ENCODE peak calls at places on chromosome 5, in eight cellular contexts. One of them, this sample, is unnamed.

GRCh38 chr5:163580516-163580915 is 75.1 kb downstream of the MAT2B start:
- DNase-seq in ascending aorta: no peak
- DNase-seq in psoas muscle: no peak
- DNase-seq in body of pancreas: no peak
- DNase-seq in heart right ventricle: no peak
- DNase-seq in heart left ventricle: no peak
- DNase-seq in tibial nerve: no peak
- DNase-seq in esophagus muscularis mucosa: no peak
- DNase-seq in this sample: no peak

GRCh38 chr5:134555223-134555790 is 29.8 kb downstream of the JADE2 start:
- DNase-seq in ascending aorta: no peak
- DNase-seq in psoas muscle: no peak
- DNase-seq in body of pancreas: no peak
- DNase-seq in heart right ventricle: no peak
- DNase-seq in heart left ventricle: no peak
- DNase-seq in tibial nerve: no peak
- DNase-seq in esophagus muscularis mucosa: no peak
- DNase-seq in this sample: no peak

GRCh38 chr5:88761269-88761880 is 121.6 kb downstream of the MEF2C start:
- DNase-seq in ascending aorta: no peak
- DNase-seq in psoas muscle: no peak
- DNase-seq in body of pancreas: no peak
- DNase-seq in heart right ventricle: no peak
- DNase-seq in heart left ventricle: no peak
- DNase-seq in tibial nerve: no peak
- DNase-seq in esophagus muscularis mucosa: no peak
- DNase-seq in this sample: no peak

GRCh38 chr5:59837071-59837470 is 56.5 kb downstream of the PDE4D start:
- DNase-seq in ascending aorta: no peak
- DNase-seq in psoas muscle: no peak
- DNase-seq in body of pancreas: no peak
- DNase-seq in heart right ventricle: no peak
- DNase-seq in heart left ventricle: no peak
- DNase-seq in tibial nerve: no peak
- DNase-seq in esophagus muscularis mucosa: no peak
- DNase-seq in this sample: no peak

GRCh38 chr5:150399158-150400019 is 13.3 kb downstream of the CD74 start:
- DNase-seq in ascending aorta: no peak
- DNase-seq in psoas muscle: no peak
- DNase-seq in body of pancreas: no peak
- DNase-seq in heart right ventricle: no peak
- DNase-seq in heart left ventricle: no peak
- DNase-seq in tibial nerve: no peak
- DNase-seq in esophagus muscularis mucosa: no peak
- DNase-seq in this sample: no peak

GRCh38 chr5:20974423-20974822 is 986.4 kb upstream of the CDH18 start:
- DNase-seq in ascending aorta: no peak
- DNase-seq in psoas muscle: no peak
- DNase-seq in body of pancreas: no peak
- DNase-seq in heart right ventricle: no peak
- DNase-seq in heart left ventricle: no peak
- DNase-seq in tibial nerve: no peak
- DNase-seq in esophagus muscularis mucosa: no peak
- DNase-seq in this sample: no peak

GRCh38 chr5:104179057-104179456 is 616.5 kb upstream of the NUDT12 start:
- DNase-seq in ascending aorta: no peak
- DNase-seq in psoas muscle: no peak
- DNase-seq in body of pancreas: peak; percentile 71
- DNase-seq in heart right ventricle: no peak
- DNase-seq in heart left ventricle: no peak
- DNase-seq in tibial nerve: no peak
- DNase-seq in esophagus muscularis mucosa: no peak
- DNase-seq in this sample: no peak

GRCh38 chr5:164809831-164810230 is 1304.4 kb downstream of the MAT2B start:
- DNase-seq in ascending aorta: no peak
- DNase-seq in psoas muscle: no peak
- DNase-seq in body of pancreas: no peak
- DNase-seq in heart right ventricle: no peak
- DNase-seq in heart left ventricle: no peak
- DNase-seq in tibial nerve: no peak
- DNase-seq in esophagus muscularis mucosa: no peak
- DNase-seq in this sample: no peak

GRCh38 chr5:171484460-171484899 is 65.0 kb downstream of the FGF18 start:
- DNase-seq in ascending aorta: no peak
- DNase-seq in psoas muscle: peak; percentile 41
- DNase-seq in body of pancreas: peak; percentile 43
- DNase-seq in heart right ventricle: no peak
- DNase-seq in heart left ventricle: no peak
- DNase-seq in tibial nerve: no peak
- DNase-seq in esophagus muscularis mucosa: no peak
- DNase-seq in this sample: no peak

GRCh38 chr5:57495285-57495684 is 12.7 kb upstream of the ACTBL2 start:
- DNase-seq in ascending aorta: no peak
- DNase-seq in psoas muscle: no peak
- DNase-seq in body of pancreas: no peak
- DNase-seq in heart right ventricle: no peak
- DNase-seq in heart left ventricle: no peak
- DNase-seq in tibial nerve: no peak
- DNase-seq in esophagus muscularis mucosa: no peak
- DNase-seq in this sample: no peak

GRCh38 chr5:153523196-153523595 is 32.7 kb downstream of the GRIA1 start:
- DNase-seq in ascending aorta: no peak
- DNase-seq in psoas muscle: no peak
- DNase-seq in body of pancreas: no peak
- DNase-seq in heart right ventricle: no peak
- DNase-seq in heart left ventricle: no peak
- DNase-seq in tibial nerve: no peak
- DNase-seq in esophagus muscularis mucosa: no peak
- DNase-seq in this sample: no peak

GRCh38 chr5:66180282-66180955 is 36.3 kb downstream of the SREK1 start:
- DNase-seq in ascending aorta: no peak
- DNase-seq in psoas muscle: no peak
- DNase-seq in body of pancreas: no peak
- DNase-seq in heart right ventricle: no peak
- DNase-seq in heart left ventricle: no peak
- DNase-seq in tibial nerve: no peak
- DNase-seq in esophagus muscularis mucosa: no peak
- DNase-seq in this sample: no peak

GRCh38 chr5:168699002-168699401 is 119.8 kb upstream of the PANK3 start:
- DNase-seq in ascending aorta: no peak
- DNase-seq in psoas muscle: peak; percentile 48
- DNase-seq in body of pancreas: no peak
- DNase-seq in heart right ventricle: peak; percentile 26
- DNase-seq in heart left ventricle: no peak
- DNase-seq in tibial nerve: peak; percentile 28
- DNase-seq in esophagus muscularis mucosa: no peak
- DNase-seq in this sample: no peak

GRCh38 chr5:141881886-141882285 is 3.7 kb upstream of the PCDH1 start:
- DNase-seq in ascending aorta: peak; percentile 43
- DNase-seq in psoas muscle: no peak
- DNase-seq in body of pancreas: no peak
- DNase-seq in heart right ventricle: no peak
- DNase-seq in heart left ventricle: no peak
- DNase-seq in tibial nerve: no peak
- DNase-seq in esophagus muscularis mucosa: no peak
- DNase-seq in this sample: no peak

GRCh38 chr5:35213608-35214007 is 16.7 kb downstream of the PRLR start:
- DNase-seq in ascending aorta: no peak
- DNase-seq in psoas muscle: no peak
- DNase-seq in body of pancreas: no peak
- DNase-seq in heart right ventricle: no peak
- DNase-seq in heart left ventricle: no peak
- DNase-seq in tibial nerve: no peak
- DNase-seq in esophagus muscularis mucosa: no peak
- DNase-seq in this sample: no peak

GRCh38 chr5:79802995-79803394 is 113.4 kb downstream of the CMYA5 start:
- DNase-seq in ascending aorta: no peak
- DNase-seq in psoas muscle: no peak
- DNase-seq in body of pancreas: no peak
- DNase-seq in heart right ventricle: no peak
- DNase-seq in heart left ventricle: no peak
- DNase-seq in tibial nerve: no peak
- DNase-seq in esophagus muscularis mucosa: peak; percentile 66
- DNase-seq in this sample: no peak

GRCh38 chr5:43661102-43661501 is 58.1 kb downstream of the NNT start:
- DNase-seq in ascending aorta: no peak
- DNase-seq in psoas muscle: no peak
- DNase-seq in body of pancreas: peak; percentile 49
- DNase-seq in heart right ventricle: no peak
- DNase-seq in heart left ventricle: no peak
- DNase-seq in tibial nerve: no peak
- DNase-seq in esophagus muscularis mucosa: no peak
- DNase-seq in this sample: no peak

GRCh38 chr5:145697251-145698016 is 137.7 kb downstream of the PRELID2 start:
- DNase-seq in ascending aorta: no peak
- DNase-seq in psoas muscle: no peak
- DNase-seq in body of pancreas: peak; percentile 49
- DNase-seq in heart right ventricle: no peak
- DNase-seq in heart left ventricle: no peak
- DNase-seq in tibial nerve: no peak
- DNase-seq in esophagus muscularis mucosa: no peak
- DNase-seq in this sample: no peak

GRCh38 chr5:58683567-58683966 is 100.7 kb downstream of the RAB3C start:
- DNase-seq in ascending aorta: no peak
- DNase-seq in psoas muscle: no peak
- DNase-seq in body of pancreas: no peak
- DNase-seq in heart right ventricle: no peak
- DNase-seq in heart left ventricle: no peak
- DNase-seq in tibial nerve: no peak
- DNase-seq in esophagus muscularis mucosa: no peak
- DNase-seq in this sample: no peak

GRCh38 chr5:148482697-148483462 is 99.1 kb downstream of the FBXO38 start:
- DNase-seq in ascending aorta: peak; percentile 67
- DNase-seq in psoas muscle: peak; percentile 50
- DNase-seq in body of pancreas: peak; percentile 67
- DNase-seq in heart right ventricle: peak; percentile 36
- DNase-seq in heart left ventricle: peak; percentile 75
- DNase-seq in tibial nerve: peak; percentile 17
- DNase-seq in esophagus muscularis mucosa: no peak
- DNase-seq in this sample: no peak

GRCh38 chr5:1672396-1672795 is 127.2 kb downstream of the MRPL36 start:
- DNase-seq in ascending aorta: no peak
- DNase-seq in psoas muscle: no peak
- DNase-seq in body of pancreas: no peak
- DNase-seq in heart right ventricle: no peak
- DNase-seq in heart left ventricle: peak; percentile 43
- DNase-seq in tibial nerve: no peak
- DNase-seq in esophagus muscularis mucosa: no peak
- DNase-seq in this sample: no peak

GRCh38 chr5:132433141-132433540 is 57.4 kb downstream of the IRF1 start:
- DNase-seq in ascending aorta: peak; percentile 31
- DNase-seq in psoas muscle: no peak
- DNase-seq in body of pancreas: no peak
- DNase-seq in heart right ventricle: no peak
- DNase-seq in heart left ventricle: no peak
- DNase-seq in tibial nerve: no peak
- DNase-seq in esophagus muscularis mucosa: no peak
- DNase-seq in this sample: no peak

GRCh38 chr5:81171769-81172168 is 61.4 kb upstream of the CKMT2 start:
- DNase-seq in ascending aorta: no peak
- DNase-seq in psoas muscle: no peak
- DNase-seq in body of pancreas: no peak
- DNase-seq in heart right ventricle: no peak
- DNase-seq in heart left ventricle: no peak
- DNase-seq in tibial nerve: no peak
- DNase-seq in esophagus muscularis mucosa: no peak
- DNase-seq in this sample: no peak

GRCh38 chr5:58451732-58452565 is 7.9 kb downstream of the PLK2 start:
- DNase-seq in ascending aorta: no peak
- DNase-seq in psoas muscle: no peak
- DNase-seq in body of pancreas: no peak
- DNase-seq in heart right ventricle: no peak
- DNase-seq in heart left ventricle: no peak
- DNase-seq in tibial nerve: no peak
- DNase-seq in esophagus muscularis mucosa: no peak
- DNase-seq in this sample: no peak

GRCh38 chr5:73367650-73368049 is 80.9 kb downstream of the FOXD1 start:
- DNase-seq in ascending aorta: no peak
- DNase-seq in psoas muscle: no peak
- DNase-seq in body of pancreas: no peak
- DNase-seq in heart right ventricle: no peak
- DNase-seq in heart left ventricle: no peak
- DNase-seq in tibial nerve: no peak
- DNase-seq in esophagus muscularis mucosa: no peak
- DNase-seq in this sample: no peak

DNA sequence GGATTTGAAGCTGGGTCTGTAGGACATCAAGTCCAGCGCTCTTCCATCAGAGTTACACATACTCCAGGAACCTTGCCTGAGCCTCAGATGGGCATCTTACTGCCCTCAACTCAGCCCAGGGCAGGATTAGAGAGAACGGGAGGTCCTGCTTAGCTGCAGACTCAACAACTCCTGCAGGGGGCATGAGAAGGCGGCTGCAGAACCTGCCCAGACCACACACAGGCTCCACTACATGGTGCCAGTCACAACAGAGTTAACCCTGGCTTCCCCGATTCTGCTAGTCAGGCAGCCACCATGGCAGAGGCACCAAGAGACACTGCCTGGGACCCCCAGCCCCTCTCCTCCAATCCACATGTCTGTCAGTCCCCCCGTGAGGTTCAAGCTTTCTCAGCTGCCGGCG is 23.9 kb upstream of the CPLX2 start:
- DNase-seq in ascending aorta: no peak
- DNase-seq in psoas muscle: no peak
- DNase-seq in body of pancreas: no peak
- DNase-seq in heart right ventricle: no peak
- DNase-seq in heart left ventricle: no peak
- DNase-seq in tibial nerve: no peak
- DNase-seq in esophagus muscularis mucosa: no peak
- DNase-seq in this sample: no peak
- TF ChIP-seq CTCF in ascending aorta: no peak
- TF ChIP-seq CTCF in psoas muscle: no peak
- TF ChIP-seq CTCF in body of pancreas: no peak
- TF ChIP-seq CTCF in heart right ventricle: no peak
- TF ChIP-seq CTCF in heart left ventricle: no peak
- TF ChIP-seq CTCF in tibial nerve: no peak
- TF ChIP-seq CTCF in esophagus muscularis mucosa: no peak
- TF ChIP-seq CTCF in this sample: no peak

GRCh38 chr5:174259691-174260420 is 214.3 kb downstream of the NSG2 start:
- DNase-seq in ascending aorta: no peak
- DNase-seq in psoas muscle: no peak
- DNase-seq in body of pancreas: no peak
- DNase-seq in heart right ventricle: no peak
- DNase-seq in heart left ventricle: no peak
- DNase-seq in tibial nerve: no peak
- DNase-seq in esophagus muscularis mucosa: peak; percentile 21
- DNase-seq in this sample: no peak
- H3K4me3 ChIP-seq in ascending aorta: no peak overlapping the region
- H3K4me3 ChIP-seq in psoas muscle: no peak overlapping the region
- H3K4me3 ChIP-seq in body of pancreas: no peak overlapping the region
- H3K4me3 ChIP-seq in heart right ventricle: no peak overlapping the region
- H3K4me3 ChIP-seq in heart left ventricle: no peak overlapping the region
- H3K4me3 ChIP-seq in tibial nerve: no peak overlapping the region
- H3K4me3 ChIP-seq in esophagus muscularis mucosa: no peak overlapping the region
- H3K4me3 ChIP-seq in this sample: no peak overlapping the region

GRCh38 chr5:96721351-96721970 is 59.3 kb downstream of the CAST start:
- DNase-seq in ascending aorta: no peak
- DNase-seq in psoas muscle: peak; percentile 55
- DNase-seq in body of pancreas: no peak
- DNase-seq in heart right ventricle: no peak
- DNase-seq in heart left ventricle: no peak
- DNase-seq in tibial nerve: no peak
- DNase-seq in esophagus muscularis mucosa: no peak
- DNase-seq in this sample: no peak
- H3K27ac ChIP-seq in ascending aorta: no peak overlapping the region
- H3K27ac ChIP-seq in psoas muscle: peak overlapping the region; percentile 77
- H3K27ac ChIP-seq in body of pancreas: no peak overlapping the region
- H3K27ac ChIP-seq in heart right ventricle: peak overlapping the region; percentile 37
- H3K27ac ChIP-seq in heart left ventricle: peak overlapping the region; percentile 30
- H3K27ac ChIP-seq in tibial nerve: peak overlapping the region; percentile 46
- H3K27ac ChIP-seq in esophagus muscularis mucosa: peak overlapping the region; percentile 12
- H3K27ac ChIP-seq in this sample: no peak overlapping the region

GRCh38 chr5:86500947-86501346 is 116.8 kb upstream of the COX7C start:
- DNase-seq in ascending aorta: no peak
- DNase-seq in psoas muscle: no peak
- DNase-seq in body of pancreas: no peak
- DNase-seq in heart right ventricle: no peak
- DNase-seq in heart left ventricle: no peak
- DNase-seq in tibial nerve: no peak
- DNase-seq in esophagus muscularis mucosa: no peak
- DNase-seq in this sample: no peak
- TF ChIP-seq CTCF in ascending aorta: no peak
- TF ChIP-seq CTCF in psoas muscle: no peak
- TF ChIP-seq CTCF in body of pancreas: peak; percentile 6
- TF ChIP-seq CTCF in heart right ventricle: no peak
- TF ChIP-seq CTCF in heart left ventricle: peak; percentile 21
- TF ChIP-seq CTCF in tibial nerve: no peak
- TF ChIP-seq CTCF in esophagus muscularis mucosa: no peak
- TF ChIP-seq CTCF in this sample: no peak